ENCODE peak calls at places on chromosomes 7 and 10, in four cellular contexts. One of them, this sample, is unnamed.

GRCh38 chr10:11689945-11690736 is 52.0 kb upstream of the ECHDC3 start:
- DNase-seq in K562: no peak
- DNase-seq in HepG2: no peak
- DNase-seq in GM12878: no peak
- DNase-seq in this sample: no peak

GRCh38 chr7:51186531-51186930 is 130.1 kb downstream of the COBL start:
- DNase-seq in K562: no peak
- DNase-seq in HepG2: no peak
- DNase-seq in GM12878: no peak
- DNase-seq in this sample: no peak

GRCh38 chr10:43417950-43418768 is 9.2 kb upstream of the HNRNPF start:
- DNase-seq in K562: peak; percentile 98
- DNase-seq in HepG2: peak; percentile 92
- DNase-seq in GM12878: peak; percentile 78
- DNase-seq in this sample: no peak

GRCh38 chr7:42406358-42406757 is 169.3 kb upstream of the GLI3 start:
- DNase-seq in K562: no peak
- DNase-seq in HepG2: no peak
- DNase-seq in GM12878: no peak
- DNase-seq in this sample: no peak

GRCh38 chr7:27080844-27081423 is 14.9 kb downstream of the HOXA1 start:
- DNase-seq in K562: no peak
- DNase-seq in HepG2: peak; percentile 50
- DNase-seq in GM12878: no peak
- DNase-seq in this sample: no peak

GRCh38 chr10:47207280-47207613 is 92.8 kb upstream of the GDF10 start:
- DNase-seq in K562: no peak
- DNase-seq in HepG2: peak; percentile 9
- DNase-seq in GM12878: no peak
- DNase-seq in this sample: no peak

GRCh38 chr7:96676901-96677300 is 32.7 kb downstream of the SEM1 start:
- DNase-seq in K562: no peak
- DNase-seq in HepG2: no peak
- DNase-seq in GM12878: no peak
- DNase-seq in this sample: no peak

GRCh38 chr10:63396123-63396719 is 69.6 kb downstream of the JMJD1C start:
- DNase-seq in K562: peak; percentile 15
- DNase-seq in HepG2: no peak
- DNase-seq in GM12878: no peak
- DNase-seq in this sample: no peak

GRCh38 chr7:93053946-93054943 is 63.5 kb downstream of the SAMD9 start:
- DNase-seq in K562: no peak
- DNase-seq in HepG2: no peak
- DNase-seq in GM12878: no peak
- DNase-seq in this sample: no peak

GRCh38 chr10:133537551-133538545 is 10.7 kb downstream of the CYP2E1 start:
- DNase-seq in K562: no peak
- DNase-seq in HepG2: no peak
- DNase-seq in GM12878: no peak
- DNase-seq in this sample: no peak

GRCh38 chr10:22473044-22473443 is 127.7 kb downstream of the SPAG6 start:
- DNase-seq in K562: no peak
- DNase-seq in HepG2: no peak
- DNase-seq in GM12878: no peak
- DNase-seq in this sample: no peak

GRCh38 chr10:35699862-35700489 is 57.9 kb upstream of the FZD8 start:
- DNase-seq in K562: no peak
- DNase-seq in HepG2: no peak
- DNase-seq in GM12878: no peak
- DNase-seq in this sample: no peak

GRCh38 chr10:52488606-52489485 is 174.8 kb downstream of the DKK1 start:
- DNase-seq in K562: peak; percentile 6
- DNase-seq in HepG2: peak; percentile 46
- DNase-seq in GM12878: no peak
- DNase-seq in this sample: peak; percentile 42

GRCh38 chr7:77370606-77371005 is 45.5 kb downstream of the GSAP start:
- DNase-seq in K562: no peak
- DNase-seq in HepG2: no peak
- DNase-seq in GM12878: no peak
- DNase-seq in this sample: no peak

GRCh38 chr7:77367976-77368375 is 48.2 kb downstream of the GSAP start:
- DNase-seq in K562: no peak
- DNase-seq in HepG2: no peak
- DNase-seq in GM12878: no peak
- DNase-seq in this sample: no peak

DNA sequence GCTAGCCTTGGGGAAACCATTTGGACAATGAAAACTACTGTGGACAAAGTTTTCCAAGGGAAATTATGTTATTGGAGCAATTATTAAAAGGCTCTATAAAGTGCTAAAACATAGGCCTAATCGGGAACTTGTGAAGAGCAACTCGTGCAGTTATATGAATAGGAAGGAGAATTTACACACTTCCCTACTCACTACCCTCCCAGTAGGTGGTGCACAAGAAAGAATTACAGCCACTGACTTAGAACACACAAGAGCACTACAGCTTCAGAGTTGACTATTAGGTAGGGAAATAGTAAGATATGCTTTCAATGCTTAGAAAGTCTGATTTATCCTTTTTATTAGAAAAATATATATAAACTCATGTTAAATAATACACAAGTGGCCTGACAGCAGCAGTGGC is 47.2 kb downstream of the GSAP start:
- DNase-seq in K562: no peak
- DNase-seq in HepG2: no peak
- DNase-seq in GM12878: no peak
- DNase-seq in this sample: no peak
- TF ChIP-seq SP1 in K562: no peak
- TF ChIP-seq SP1 in HepG2: no peak
- TF ChIP-seq SP1 in GM12878: no peak
- TF ChIP-seq SP1 in this sample: no peak

DNA sequence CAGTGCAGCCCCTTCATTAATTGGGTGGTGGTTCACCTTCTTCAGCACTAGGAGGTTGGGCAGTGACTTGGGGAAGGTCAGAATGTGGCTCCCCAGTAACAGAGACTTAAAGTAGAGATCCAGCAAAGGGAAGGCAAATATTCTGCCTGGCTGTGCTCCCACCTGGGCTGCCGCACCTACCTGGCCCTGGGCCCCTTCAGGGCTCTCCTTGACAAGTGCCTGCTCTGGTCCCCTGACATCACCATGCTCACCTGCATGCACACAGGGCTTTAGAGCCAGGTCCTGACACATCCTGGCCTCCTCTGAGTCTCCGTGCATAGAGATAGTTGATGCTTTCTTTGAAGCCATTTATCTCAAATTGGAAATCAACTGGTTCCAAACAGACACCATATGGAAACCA is 1.8 kb downstream of the CLRN3 start:
- DNase-seq in K562: no peak
- DNase-seq in HepG2: no peak
- DNase-seq in GM12878: no peak
- DNase-seq in this sample: no peak
- TF ChIP-seq TARDBP in K562: no peak
- TF ChIP-seq TARDBP in HepG2: no peak
- TF ChIP-seq TARDBP in GM12878: no peak
- TF ChIP-seq TARDBP in this sample: no peak

GRCh38 chr7:15684834-15685233 is 1.6 kb downstream of the MEOX2 start:
- DNase-seq in K562: no peak
- DNase-seq in HepG2: no peak
- DNase-seq in GM12878: no peak
- DNase-seq in this sample: no peak

GRCh38 chr7:15687645-15688025 is 1.2 kb upstream of the MEOX2 start:
- DNase-seq in K562: no peak
- DNase-seq in HepG2: no peak
- DNase-seq in GM12878: no peak
- DNase-seq in this sample: no peak

GRCh38 chr7:15685358-15686181 is 913 bp downstream of the MEOX2 start:
- DNase-seq in K562: no peak
- DNase-seq in HepG2: no peak
- DNase-seq in GM12878: no peak
- DNase-seq in this sample: no peak

GRCh38 chr7:15686957-15687644 is 618 bp upstream of the MEOX2 start:
- DNase-seq in K562: no peak
- DNase-seq in HepG2: no peak
- DNase-seq in GM12878: no peak
- DNase-seq in this sample: no peak

DNA sequence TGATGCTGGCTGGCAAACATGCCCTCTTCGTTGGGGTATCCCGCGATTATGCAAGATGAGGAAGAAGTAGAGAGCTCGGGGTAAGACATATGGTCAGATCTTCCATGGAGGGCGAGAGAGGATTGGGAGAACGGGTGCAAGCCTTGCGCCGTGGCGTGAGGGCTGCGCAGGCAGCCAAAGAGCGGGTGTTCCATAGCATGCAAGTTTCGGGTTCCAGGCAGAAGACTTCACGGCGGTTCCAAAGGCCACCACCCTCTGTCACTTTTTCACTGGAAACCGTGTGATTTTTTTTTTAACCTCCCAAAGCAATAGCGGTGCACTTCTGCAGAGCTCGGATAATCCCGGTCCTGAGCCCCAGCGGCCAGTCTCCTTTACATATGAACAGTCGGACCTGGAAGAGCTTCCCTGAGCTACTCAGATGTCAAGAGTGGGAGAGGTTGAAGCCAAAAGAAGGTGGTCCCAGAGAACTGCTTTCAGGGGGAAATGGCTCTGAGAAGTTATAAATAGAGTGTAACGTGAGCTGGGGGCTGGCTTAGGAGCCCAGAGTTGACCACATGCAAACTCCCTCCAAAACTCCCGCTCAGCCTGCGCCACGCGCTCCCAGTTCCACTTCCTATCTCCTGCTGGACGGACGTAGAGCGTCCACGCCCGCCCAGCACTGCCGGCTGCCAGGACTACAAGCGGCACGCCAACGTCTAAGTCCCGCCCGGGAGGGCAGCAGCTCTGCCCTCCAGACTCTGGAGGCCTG is at the start of gene MEOX2:
- DNase-seq in K562: no peak
- DNase-seq in HepG2: no peak
- DNase-seq in GM12878: no peak
- DNase-seq in this sample: no peak
- TF ChIP-seq SP1 in K562: no peak
- TF ChIP-seq SP1 in HepG2: no peak
- TF ChIP-seq SP1 in GM12878: no peak
- TF ChIP-seq SP1 in this sample: no peak

GRCh38 chr7:36045830-36046341 is 107.2 kb upstream of the EEPD1 start:
- DNase-seq in K562: no peak
- DNase-seq in HepG2: no peak
- DNase-seq in GM12878: no peak
- DNase-seq in this sample: no peak

GRCh38 chr7:36045275-36045674 is 107.8 kb upstream of the EEPD1 start:
- DNase-seq in K562: no peak
- DNase-seq in HepG2: no peak
- DNase-seq in GM12878: no peak
- DNase-seq in this sample: no peak

GRCh38 chr7:36047254-36047653 is 105.8 kb upstream of the EEPD1 start:
- DNase-seq in K562: no peak
- DNase-seq in HepG2: no peak
- DNase-seq in GM12878: no peak
- DNase-seq in this sample: peak; percentile 27

GRCh38 chr7:36048902-36049240 is 104.2 kb upstream of the EEPD1 start:
- DNase-seq in K562: no peak
- DNase-seq in HepG2: no peak
- DNase-seq in GM12878: no peak
- DNase-seq in this sample: no peak

GRCh38 chr7:36048141-36048901 is 104.7 kb upstream of the EEPD1 start:
- DNase-seq in K562: no peak
- DNase-seq in HepG2: no peak
- DNase-seq in GM12878: no peak
- DNase-seq in this sample: no peak
- TF ChIP-seq TARDBP in K562: no peak
- TF ChIP-seq TARDBP in HepG2: no peak
- TF ChIP-seq TARDBP in GM12878: no peak
- TF ChIP-seq TARDBP in this sample: no peak

GRCh38 chr7:137953692-137954470 is 48.0 kb downstream of the CREB3L2 start:
- DNase-seq in K562: peak; percentile 68
- DNase-seq in HepG2: no peak
- DNase-seq in GM12878: no peak
- DNase-seq in this sample: peak; percentile 45

GRCh38 chr7:137954614-137955013 is 47.3 kb downstream of the CREB3L2 start:
- DNase-seq in K562: no peak
- DNase-seq in HepG2: no peak
- DNase-seq in GM12878: no peak
- DNase-seq in this sample: no peak

GRCh38 chr7:137952406-137952805 is 49.5 kb downstream of the CREB3L2 start:
- DNase-seq in K562: no peak
- DNase-seq in HepG2: no peak
- DNase-seq in GM12878: no peak
- DNase-seq in this sample: no peak

GRCh38 chr7:137951700-137952099 is 50.2 kb downstream of the CREB3L2 start:
- DNase-seq in K562: no peak
- DNase-seq in HepG2: no peak
- DNase-seq in GM12878: no peak
- DNase-seq in this sample: no peak

GRCh38 chr7:137953043-137953691 is 48.7 kb downstream of the CREB3L2 start:
- DNase-seq in K562: no peak
- DNase-seq in HepG2: no peak
- DNase-seq in GM12878: no peak
- DNase-seq in this sample: peak; percentile 55
- TF ChIP-seq SP1 in K562: no peak
- TF ChIP-seq SP1 in HepG2: no peak
- TF ChIP-seq SP1 in GM12878: no peak
- TF ChIP-seq SP1 in this sample: no peak

GRCh38 chr7:106283501-106283830 is 1.3 kb downstream of the NAMPT start:
- DNase-seq in K562: no peak
- DNase-seq in HepG2: no peak
- DNase-seq in GM12878: no peak
- DNase-seq in this sample: no peak

GRCh38 chr7:106282852-106283251 is 1.9 kb downstream of the NAMPT start:
- DNase-seq in K562: no peak
- DNase-seq in HepG2: no peak
- DNase-seq in GM12878: no peak
- DNase-seq in this sample: no peak

GRCh38 chr7:106282374-106282773 is 2.4 kb downstream of the NAMPT start:
- DNase-seq in K562: no peak
- DNase-seq in HepG2: peak; percentile 20
- DNase-seq in GM12878: no peak
- DNase-seq in this sample: no peak

GRCh38 chr7:106281127-106281526 is 3.7 kb downstream of the NAMPT start:
- DNase-seq in K562: no peak
- DNase-seq in HepG2: no peak
- DNase-seq in GM12878: no peak
- DNase-seq in this sample: no peak

DNA sequence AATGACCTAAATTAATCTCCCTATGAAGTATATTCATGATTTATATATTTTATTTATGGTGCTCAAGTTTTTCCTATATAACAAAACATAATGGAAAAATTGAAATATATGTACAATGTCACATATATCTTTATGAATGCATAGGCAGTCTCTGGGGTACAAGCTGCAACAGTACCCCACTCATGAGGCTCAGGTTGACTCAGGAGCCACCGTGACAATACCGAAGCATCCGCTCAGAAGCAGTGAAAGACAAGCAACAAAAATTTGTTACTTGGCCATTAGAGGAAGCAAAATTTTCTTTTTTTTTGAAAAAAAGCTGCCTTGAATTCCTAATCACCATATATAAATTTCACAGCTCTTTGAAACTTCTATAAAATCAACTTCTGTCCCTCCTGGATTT is 2.9 kb downstream of the NAMPT start:
- DNase-seq in K562: no peak
- DNase-seq in HepG2: no peak
- DNase-seq in GM12878: no peak
- DNase-seq in this sample: no peak
- TF ChIP-seq TARDBP in K562: no peak
- TF ChIP-seq TARDBP in HepG2: no peak
- TF ChIP-seq TARDBP in GM12878: no peak
- TF ChIP-seq TARDBP in this sample: no peak

GRCh38 chr7:6705959-6706665 is 635 bp downstream of the ZNF12 start:
- DNase-seq in K562: peak; percentile 65
- DNase-seq in HepG2: peak; percentile 9
- DNase-seq in GM12878: no peak
- DNase-seq in this sample: peak; percentile 28
- TF ChIP-seq SP1 in K562: peak; percentile 37
- TF ChIP-seq SP1 in HepG2: no peak
- TF ChIP-seq SP1 in GM12878: no peak
- TF ChIP-seq SP1 in this sample: no peak